ENCODE peak calls at places on chromosomes 7 and 10, in five cellular contexts. G is hepatocyte, T is upper lobe of right lung, K is stomach, A is spleen. J is an unnamed sample.

GRCh38 chr10:25130911-25131310 is 43.9 kb upstream of the GPR158 start:
- DNase-seq in A (no peak), K (no peak), T (no peak), G (no peak), J (no peak)

GRCh38 chr10:7026818-7027217 is 384.0 kb downstream of the SFMBT2 start:
- DNase-seq in T (no peak), A (no peak), K (no peak), G (no peak), J (no peak)

GRCh38 chr7:112383671-112384417 is 66.4 kb upstream of the IFRD1 start:
- DNase-seq in G (no peak), T (no peak), A (no peak), K (no peak), J (no peak)

GRCh38 chr7:28065308-28065707 is 115.3 kb downstream of the JAZF1 start:
- DNase-seq in T (no peak), G (no peak), A (no peak), K (no peak), J (no peak)

GRCh38 chr7:48680996-48681395 is 243.4 kb upstream of the CDC14C start:
- DNase-seq in T (no peak), K (no peak), G (peak), A (no peak), J (no peak)

GRCh38 chr10:74190494-74190893 is 39.5 kb downstream of the ADK start:
- DNase-seq in K (no peak), T (no peak), A (no peak), G (no peak), J (no peak)

GRCh38 chr10:74766501-74766900 is 59.9 kb upstream of the KAT6B start:
- DNase-seq in T (no peak), A (no peak), G (no peak), K (no peak), J (no peak)

GRCh38 chr7:148622887-148623585 is 32.5 kb downstream of the C7orf33 start:
- DNase-seq in T (no peak), A (no peak), K (no peak), G (no peak), J (no peak)

GRCh38 chr10:128576916-128577670 is 450.9 kb upstream of the MKI67 start:
- DNase-seq in T (no peak), G (peak), K (no peak), A (no peak), J (no peak)

GRCh38 chr7:37076668-37077067 is 352.4 kb upstream of the AOAH start:
- DNase-seq in T (no peak), A (no peak), K (no peak), G (no peak), J (no peak)

GRCh38 chr10:68301790-68302502 is 29.9 kb upstream of the HNRNPH3 start:
- DNase-seq in K (no peak), T (no peak), G (peak), A (no peak), J (no peak)

GRCh38 chr7:144489504-144489903 is 86.0 kb upstream of the NOBOX start:
- DNase-seq in T (no peak), G (no peak), A (no peak), K (no peak), J (no peak)

GRCh38 chr7:131602994-131603372 is 46.6 kb upstream of the PODXL start:
- DNase-seq in K (no peak), T (no peak), A (no peak), G (no peak), J (no peak)

GRCh38 chr7:42945821-42946615 is 13.8 kb downstream of the MRPL32 start:
- DNase-seq in K (no peak), T (no peak), A (no peak), G (no peak), J (no peak)

GRCh38 chr7:139704308-139704879 is 73.4 kb downstream of the HIPK2 start:
- DNase-seq in T (no peak), A (no peak), K (no peak), G (no peak), J (no peak)

GRCh38 chr10:92695679-92696605 is 6.2 kb downstream of the HHEX start:
- DNase-seq in K (no peak), T (no peak), G (peak), A (peak), J (no peak)

GRCh38 chr7:142300689-142301088 is 42.8 kb upstream of the PRSS58 start:
- DNase-seq in G (no peak), T (no peak), A (no peak), K (no peak), J (no peak)

GRCh38 chr10:97196213-97197029 is 10.7 kb upstream of the SLIT1 start:
- DNase-seq in G (peak), A (peak), K (peak), T (peak), J (no peak)

GRCh38 chr10:71077796-71078453 is 134.4 kb upstream of the UNC5B start:
- DNase-seq in T (peak), G (no peak), A (peak), K (no peak), J (peak)

DNA sequence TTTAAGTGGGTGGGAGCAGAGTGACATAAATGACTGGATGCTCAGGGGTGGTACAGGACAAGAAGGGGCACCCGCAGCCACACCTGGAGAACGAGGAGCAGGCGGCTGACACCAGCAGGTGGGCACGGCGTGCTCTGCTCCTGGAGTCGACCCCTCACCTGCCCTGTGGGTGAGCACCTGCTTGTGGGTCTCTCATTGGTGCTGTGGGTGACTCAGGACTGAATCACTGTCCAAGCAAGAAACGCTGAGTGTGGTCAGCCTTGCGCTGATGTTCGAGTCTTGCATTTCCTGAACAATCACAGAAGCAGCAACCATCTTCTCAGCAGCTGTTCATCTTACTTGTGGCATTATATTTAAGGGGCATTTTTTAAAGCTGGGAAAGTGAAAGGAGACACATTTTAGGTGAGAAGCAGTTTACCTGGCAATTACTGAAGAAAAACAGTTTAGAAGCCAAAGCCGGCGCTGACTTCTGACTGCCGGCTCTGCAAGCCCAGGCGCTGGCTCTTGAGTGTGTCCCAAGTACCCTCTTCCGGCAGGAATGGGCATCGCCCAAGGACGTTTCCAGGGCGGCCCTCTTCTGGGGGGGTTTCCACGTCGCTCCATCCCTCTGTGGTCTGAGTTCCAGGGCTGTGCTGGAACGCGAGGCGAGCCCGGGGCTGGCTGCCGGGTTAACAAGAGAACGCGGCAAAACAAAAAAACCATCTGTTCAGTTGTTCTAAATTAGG is 145.2 kb upstream of the PFKP start:
- DNase-seq in K (no peak), T (no peak), G (no peak), A (no peak), J (no peak)
- TF ChIP-seq CTCF in K (no peak), T (no peak), G (no peak), A (no peak), J (no peak)

DNA sequence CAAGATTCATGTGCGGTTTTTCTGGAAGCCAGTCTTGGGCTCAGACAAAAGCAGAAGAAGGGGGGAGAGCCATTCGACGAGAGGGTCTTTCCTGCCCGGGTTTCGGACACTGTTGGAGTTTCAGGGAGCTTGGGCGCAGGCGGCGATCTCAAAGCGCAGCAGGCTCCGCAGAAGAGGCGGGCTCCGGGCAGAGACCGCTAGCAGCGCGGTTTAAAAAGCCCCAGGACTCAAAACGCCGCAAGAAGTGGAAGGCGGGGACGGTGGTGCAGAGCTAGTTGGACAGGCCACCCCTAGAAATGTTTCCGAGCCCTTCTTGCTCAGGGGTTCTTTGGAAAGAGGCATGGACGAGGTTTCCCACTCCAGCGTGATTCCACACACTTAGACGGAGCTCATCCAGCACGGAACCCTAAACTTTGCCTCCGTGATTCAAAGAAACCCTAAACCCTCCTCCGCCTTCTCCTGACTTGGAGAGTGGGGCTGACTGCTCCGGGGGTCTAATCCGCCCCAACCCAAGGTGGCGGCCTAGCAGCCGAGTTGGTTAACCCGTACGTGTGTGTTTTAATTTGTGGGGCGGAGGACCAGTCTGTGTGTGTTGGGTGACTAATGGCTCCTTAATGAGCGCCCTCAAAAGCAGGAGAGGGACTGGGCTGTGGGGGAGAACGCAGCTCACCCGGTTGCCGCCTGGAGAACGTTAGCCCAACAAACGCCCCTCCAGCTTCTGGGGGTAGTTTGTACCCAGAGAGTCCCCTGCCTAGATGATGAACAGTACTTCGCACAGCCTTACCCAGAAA is 3.9 kb downstream of the NEUROG3 start:
- DNase-seq in A (no peak), G (no peak), K (no peak), T (no peak), J (no peak)
- H3K4me3 ChIP-seq in A (no peak), G (no peak), K (no peak), T (no peak), J (no peak)

GRCh38 chr7:151993977-151994676 is 31.3 kb upstream of the GALNT11 start:
- DNase-seq in K (no peak), G (no peak), T (no peak), A (no peak), J (no peak)

GRCh38 chr7:151987748-151988529 is 31.7 kb downstream of the GALNTL5 start:
- DNase-seq in G (no peak), A (no peak), T (no peak), K (no peak), J (no peak)

GRCh38 chr7:151990567-151990966 is 34.3 kb downstream of the GALNTL5 start:
- DNase-seq in K (no peak), A (no peak), G (no peak), T (no peak), J (no peak)

DNA sequence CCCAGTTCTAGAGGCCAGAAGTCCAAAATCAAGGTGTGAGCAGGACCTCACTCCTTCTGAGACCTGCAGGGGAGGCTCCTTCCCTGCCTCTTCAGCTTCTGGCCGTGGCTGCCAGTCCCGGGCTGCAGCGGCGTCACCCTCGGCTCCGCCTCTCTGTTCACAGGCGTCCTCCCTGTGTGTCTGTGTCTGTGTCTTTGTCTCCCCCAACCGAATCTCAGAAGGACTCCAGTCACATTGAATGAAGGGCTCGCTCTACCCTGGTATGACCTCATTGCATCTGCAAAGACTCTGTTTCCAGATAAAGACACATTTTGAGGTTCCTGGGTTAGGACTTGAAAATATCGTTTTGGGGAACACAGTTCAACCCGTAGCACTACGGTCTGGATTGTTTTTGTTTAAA is 33.1 kb upstream of the GALNT11 start:
- DNase-seq in T (peak), G (peak), A (peak), K (peak), J (no peak)
- TF ChIP-seq CTCF in T (peak), G (peak), A (no peak), K (peak), J (no peak)

GRCh38 chr7:44044315-44045225 is at the start of gene DBNL:
- DNase-seq in A (peak), T (peak), K (peak), G (peak), J (peak)
- H3K4me3 ChIP-seq in A (peak), T (peak), K (peak), G (peak), J (peak)

GRCh38 chr10:66215005-66215404 is 710.8 kb upstream of the LRRTM3 start:
- DNase-seq in K (no peak), G (peak), T (no peak), A (no peak), J (no peak)
- TF ChIP-seq CTCF in K (no peak), G (peak), T (no peak), A (no peak), J (no peak)

J was measured in coronary artery.